ENCODE peak calls at places on chromosomes 3 and 15, in seven cellular contexts. I is AG10803, O is psoas muscle, X is fibroblast of the aortic adventitia, D is OCI-LY7, U is GM12878, L is aorta. V is an unnamed sample.
A peak's percentile ranks its signal among the peaks of the same experiment; 100 is the strongest.

GRCh38 chr3:78506581-78507195 is 1261.1 kb downstream of the ROBO1 start:
- DNase-seq in I (no peak), O (no peak), X (no peak), D (no peak), U (no peak), L (no peak), V (no peak)

GRCh38 chr3:56356820-56357219 is 111.4 kb downstream of the ERC2 start:
- DNase-seq in I (no peak), O (no peak), X (no peak), D (no peak), U (no peak), L (no peak), V (no peak)

GRCh38 chr3:80554304-80554703 is 786.5 kb upstream of the ROBO1 start:
- DNase-seq in I (no peak), O (no peak), X (no peak), D (no peak), U (no peak), L (no peak), V (no peak)

GRCh38 chr3:113117511-113118302 is 93.7 kb upstream of the BOC start:
- DNase-seq in I (peak; percentile 67), O (no peak), X (peak; percentile 96), D (no peak), U (no peak), L (no peak), V (no peak)

GRCh38 chr3:67012564-67012963 is 14.5 kb downstream of the KBTBD8 start:
- DNase-seq in I (no peak), O (no peak), X (no peak), D (no peak), U (no peak), L (no peak), V (no peak)

GRCh38 chr3:57556459-57557087 is 499 bp downstream of the PDE12 start:
- DNase-seq in I (peak; percentile 26), O (peak; percentile 64), X (no peak), D (peak; percentile 60), U (no peak), L (peak; percentile 76), V (no peak)

GRCh38 chr15:60044636-60045273 is 40.6 kb downstream of the FOXB1 start:
- DNase-seq in I (no peak), O (no peak), X (no peak), D (peak; percentile 11), U (no peak), L (no peak), V (no peak)

GRCh38 chr3:67109651-67110204 is 111.6 kb downstream of the KBTBD8 start:
- DNase-seq in I (peak; percentile 74), O (no peak), X (peak; percentile 84), D (peak; percentile 47), U (no peak), L (no peak), V (no peak)

GRCh38 chr15:52080031-52080430 is 32.5 kb downstream of the BCL2L10 start:
- DNase-seq in I (no peak), O (no peak), X (no peak), D (no peak), U (no peak), L (no peak), V (no peak)

GRCh38 chr15:62089616-62090015 is 22.8 kb downstream of the C2CD4A start:
- DNase-seq in I (no peak), O (no peak), X (no peak), D (no peak), U (no peak), L (no peak), V (no peak)

GRCh38 chr15:66844041-66844746 is 142.2 kb downstream of the SMAD6 start:
- DNase-seq in I (no peak), O (no peak), X (no peak), D (no peak), U (no peak), L (no peak), V (no peak)

GRCh38 chr15:43749690-43750345 is 3.6 kb downstream of the PDIA3 start:
- DNase-seq in I (no peak), O (no peak), X (peak; percentile 27), D (peak; percentile 92), U (peak; percentile 78), L (no peak), V (no peak)

GRCh38 chr3:39415983-39416382 is 9.5 kb downstream of the RPSA start:
- DNase-seq in I (no peak), O (no peak), X (no peak), D (no peak), U (no peak), L (no peak), V (no peak)

GRCh38 chr3:14402304-14402811 is at the start of gene SLC6A6:
- DNase-seq in I (peak; percentile 95), O (peak; percentile 97), X (peak; percentile 89), D (peak; percentile 99), U (peak; percentile 79), L (peak; percentile 97), V (peak; percentile 95)

GRCh38 chr3:167872941-167873340 is 137.4 kb downstream of the SERPINI1 start:
- DNase-seq in I (no peak), O (no peak), X (no peak), D (peak; percentile 27), U (no peak), L (no peak), V (no peak)

GRCh38 chr3:105369501-105370371 is 3.0 kb downstream of the ALCAM start:
- DNase-seq in I (peak; percentile 73), O (peak; percentile 80), X (peak; percentile 83), D (peak; percentile 81), U (peak; percentile 53), L (peak; percentile 92), V (peak; percentile 78)

DNA sequence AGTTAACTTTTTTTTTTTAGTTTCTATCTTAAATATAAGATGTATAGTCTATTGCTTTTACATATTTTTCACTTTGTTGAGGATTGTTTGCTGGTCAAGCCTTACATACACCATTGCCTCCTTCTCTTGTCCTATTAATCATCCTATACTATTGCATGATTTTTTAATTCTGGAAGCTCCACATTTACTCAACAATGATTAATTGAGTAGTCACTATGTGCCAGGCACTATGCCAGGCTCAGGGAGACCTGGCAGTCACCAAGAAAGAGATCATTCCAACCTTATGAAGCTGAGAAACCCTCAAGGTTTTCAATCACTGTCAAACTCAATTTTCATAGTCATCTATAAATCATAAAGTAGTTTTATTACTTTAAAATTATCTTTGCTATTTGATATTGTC is 626.2 kb downstream of the IGSF11 start:
- DNase-seq in I (no peak), O (no peak), X (no peak), D (no peak), U (no peak), L (no peak), V (no peak)
- H3K4me3 ChIP-seq in I (no peak overlapping the region), O (no peak overlapping the region), X (no peak overlapping the region), D (no peak overlapping the region), U (no peak overlapping the region), L (no peak overlapping the region), V (no peak overlapping the region)

GRCh38 chr15:80776420-80777045 is 2.6 kb upstream of the CEMIP start:
- DNase-seq in I (peak; percentile 72), O (peak; percentile 73), X (peak; percentile 84), D (peak; percentile 51), U (no peak), L (no peak), V (peak; percentile 46)

GRCh38 chr15:80775340-80775739 is 3.8 kb upstream of the CEMIP start:
- DNase-seq in I (no peak), O (no peak), X (no peak), D (no peak), U (no peak), L (no peak), V (no peak)

GRCh38 chr15:80778621-80778963 is 578 bp upstream of the CEMIP start:
- DNase-seq in I (no peak), O (no peak), X (peak; percentile 53), D (no peak), U (no peak), L (no peak), V (no peak)

GRCh38 chr15:80777836-80778620 is 1.1 kb upstream of the CEMIP start:
- DNase-seq in I (no peak), O (no peak), X (peak; percentile 29), D (no peak), U (no peak), L (no peak), V (no peak)

GRCh38 chr15:80777137-80777536 is 2.0 kb upstream of the CEMIP start:
- DNase-seq in I (peak; percentile 96), O (no peak), X (peak; percentile 99), D (no peak), U (no peak), L (no peak), V (no peak)
- H3K4me3 ChIP-seq in I (no peak overlapping the region), O (no peak overlapping the region), X (no peak overlapping the region), D (no peak overlapping the region), U (no peak overlapping the region), L (no peak overlapping the region), V (no peak overlapping the region)

GRCh38 chr3:104281713-104282112 is 1085.0 kb upstream of the ALCAM start:
- DNase-seq in I (no peak), O (no peak), X (no peak), D (no peak), U (no peak), L (no peak), V (no peak)

GRCh38 chr3:104275199-104275598 is 1091.5 kb upstream of the ALCAM start:
- DNase-seq in I (no peak), O (no peak), X (no peak), D (no peak), U (no peak), L (no peak), V (no peak)

GRCh38 chr3:104279617-104280016 is 1087.1 kb upstream of the ALCAM start:
- DNase-seq in I (peak; percentile 40), O (no peak), X (peak; percentile 64), D (no peak), U (no peak), L (no peak), V (no peak)
- H3K4me3 ChIP-seq in I (peak overlapping the region; percentile 41), O (no peak overlapping the region), X (peak overlapping the region; percentile 36), D (no peak overlapping the region), U (no peak overlapping the region), L (peak overlapping the region; percentile 54), V (no peak overlapping the region)

GRCh38 chr3:134144694-134145093 is 106.0 kb downstream of the RYK start:
- DNase-seq in I (no peak), O (no peak), X (no peak), D (no peak), U (no peak), L (no peak), V (no peak)

GRCh38 chr3:134148534-134148933 is 102.1 kb downstream of the RYK start:
- DNase-seq in I (peak; percentile 22), O (no peak), X (peak; percentile 8), D (no peak), U (no peak), L (no peak), V (no peak)

GRCh38 chr3:134147411-134147810 is 103.2 kb downstream of the RYK start:
- DNase-seq in I (no peak), O (no peak), X (no peak), D (no peak), U (no peak), L (no peak), V (no peak)

GRCh38 chr3:134145183-134145582 is 105.5 kb downstream of the RYK start:
- DNase-seq in I (no peak), O (no peak), X (no peak), D (no peak), U (no peak), L (no peak), V (no peak)

DNA sequence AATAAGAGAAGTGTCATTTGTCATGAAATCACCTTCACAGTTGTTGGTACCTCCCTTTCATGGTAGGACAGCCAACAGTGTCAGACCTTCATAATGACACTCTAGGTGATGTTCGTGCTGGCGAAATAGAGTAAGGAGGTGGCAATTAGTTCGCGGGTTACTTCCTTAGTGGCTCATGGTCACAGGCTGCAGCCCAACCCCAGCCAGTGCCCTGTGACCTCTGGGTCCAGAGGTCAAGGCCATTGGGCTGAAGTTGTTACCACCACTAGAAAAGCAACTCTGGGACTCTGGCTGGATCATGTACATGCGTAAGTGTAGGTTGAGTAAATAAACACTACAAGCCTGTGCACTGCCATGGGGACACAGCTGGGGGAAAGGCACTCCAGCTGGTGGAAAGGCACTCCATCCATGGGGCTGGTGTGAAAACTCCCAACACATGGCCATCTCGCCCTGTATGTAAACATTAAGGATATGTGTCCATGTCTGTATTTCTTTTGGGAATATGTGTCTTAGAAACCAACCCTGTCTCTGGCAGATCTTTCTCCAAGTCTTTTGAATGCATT is 106.8 kb downstream of the RYK start:
- DNase-seq in I (no peak), O (no peak), X (no peak), D (no peak), U (no peak), L (no peak), V (no peak)
- H3K4me3 ChIP-seq in I (no peak overlapping the region), O (no peak overlapping the region), X (no peak overlapping the region), D (no peak overlapping the region), U (no peak overlapping the region), L (no peak overlapping the region), V (no peak overlapping the region)

V was measured in tibial nerve.